ENCODE peak calls at places on chromosomes 3 and 15, in nine cellular contexts. P is cardiac muscle cell; N is mucosa of descending colon; C is MCF 10A; S is PC-3; D is CD4-positive, alpha-beta T cell; Z is heart right ventricle; T is dorsolateral prefrontal cortex; Y is WTC11. I is an unnamed sample.

GRCh38 chr3:134651347-134652041 is 672 bp upstream of the KY start:
- DNase-seq in T (no peak), N (no peak), Y (no peak), C (no peak), D (no peak), P (peak; percentile 45), S (no peak), Z (peak; percentile 55), I (no peak)

GRCh38 chr15:88497109-88497761 is 29.7 kb downstream of the MRPS11 start:
- DNase-seq in S (no peak), T (no peak), N (no peak), P (no peak), C (no peak), Z (peak; percentile 63), Y (no peak), D (no peak), I (no peak)

GRCh38 chr3:18779704-18780103 is 354.6 kb upstream of the SATB1 start:
- DNase-seq in P (no peak), N (no peak), Y (no peak), C (no peak), Z (no peak), S (no peak), T (no peak), D (no peak), I (no peak)

GRCh38 chr15:64905119-64905831 is 6.4 kb upstream of the ANKDD1A start:
- DNase-seq in S (no peak), C (peak; percentile 37), D (peak; percentile 69), Z (peak; percentile 87), Y (peak; percentile 95), T (peak; percentile 73), P (peak; percentile 83), N (peak; percentile 78), I (peak; percentile 83)

GRCh38 chr15:74345051-74345450 is 22.4 kb downstream of the CYP11A1 start:
- DNase-seq in D (no peak), T (no peak), Y (peak; percentile 8), Z (no peak), C (no peak), P (peak; percentile 46), S (no peak), N (no peak), I (no peak)

GRCh38 chr3:127886276-127886862 is 28.7 kb upstream of the KBTBD12 start:
- DNase-seq in Y (no peak), N (no peak), S (no peak), P (no peak), C (no peak), D (no peak), Z (no peak), T (no peak), I (no peak)

GRCh38 chr3:69088033-69088432 is 3.3 kb downstream of the ARL6IP5 start:
- DNase-seq in C (peak; percentile 61), N (no peak), T (no peak), P (peak; percentile 47), D (no peak), Y (no peak), S (peak; percentile 13), Z (no peak), I (no peak)

GRCh38 chr3:166663194-166663593 is 716.9 kb downstream of the ZBBX start:
- DNase-seq in D (no peak), C (peak; percentile 18), N (no peak), Y (no peak), T (no peak), Z (no peak), S (peak; percentile 88), P (no peak), I (no peak)

GRCh38 chr15:33701304-33701696 is 267.0 kb upstream of the CHRM5 start:
- DNase-seq in S (peak; percentile 26), C (peak; percentile 2), D (no peak), P (no peak), T (no peak), N (no peak), Y (no peak), Z (no peak), I (no peak)

GRCh38 chr15:33698128-33698527 is 270.2 kb upstream of the CHRM5 start:
- DNase-seq in Z (no peak), P (no peak), C (no peak), T (no peak), S (no peak), N (no peak), Y (no peak), D (no peak), I (no peak)

GRCh38 chr15:33700695-33701303 is 267.5 kb upstream of the CHRM5 start:
- DNase-seq in C (peak; percentile 79), T (peak; percentile 65), S (peak; percentile 84), N (peak; percentile 73), D (peak; percentile 45), P (peak; percentile 87), Y (peak; percentile 87), Z (peak; percentile 52), I (peak; percentile 78)

GRCh38 chr15:33699145-33699544 is 269.2 kb upstream of the CHRM5 start:
- DNase-seq in Z (no peak), D (no peak), C (no peak), N (no peak), Y (no peak), T (no peak), S (no peak), P (no peak), I (no peak)

DNA sequence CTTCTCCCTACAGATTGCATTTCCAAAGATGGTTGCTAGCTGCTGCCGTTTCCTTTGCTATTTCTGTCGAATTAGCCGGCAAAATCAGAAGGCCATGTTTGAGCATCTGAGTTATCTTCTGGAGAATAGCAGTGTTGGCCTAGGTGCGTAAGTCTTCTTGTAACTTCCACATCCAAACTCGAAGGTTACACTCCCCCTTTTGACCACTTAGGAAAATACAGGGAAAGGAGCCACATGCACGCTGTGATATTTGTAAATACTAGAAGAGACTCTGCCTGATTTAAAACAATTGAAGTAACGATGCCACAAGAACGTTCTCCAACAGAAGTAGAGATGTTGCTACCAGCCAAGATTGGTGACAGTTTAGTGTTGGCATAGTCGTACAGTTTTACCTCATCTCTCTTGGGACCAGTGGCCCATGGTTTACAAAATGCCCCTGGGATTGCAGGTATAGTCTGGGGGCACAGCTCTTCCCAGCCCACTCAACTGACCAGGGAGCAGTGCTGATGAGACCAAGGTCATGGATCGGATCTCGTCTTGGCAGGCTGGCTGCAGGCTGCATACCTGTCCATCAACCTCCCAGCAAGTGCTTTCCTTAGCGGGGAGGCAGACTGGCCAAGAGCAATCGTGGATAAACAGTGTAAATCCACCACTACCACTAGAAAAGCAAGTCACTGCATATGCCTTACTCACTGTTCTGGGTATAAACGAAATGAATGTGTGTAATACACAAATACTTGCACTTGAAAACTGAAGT is 268.4 kb upstream of the CHRM5 start:
- DNase-seq in N (no peak), P (peak; percentile 33), C (peak; percentile 7), D (no peak), T (no peak), Z (no peak), Y (no peak), S (peak; percentile 46), I (no peak)
- TF ChIP-seq CTCF in N (no peak), P (peak; percentile 35), C (peak; percentile 21), D (no peak), T (no peak), Z (no peak), Y (no peak), S (peak; percentile 50), I (peak; percentile 55)

GRCh38 chr15:70632079-70632850 is 131.1 kb downstream of the UACA start:
- DNase-seq in T (no peak), C (no peak), Y (no peak), S (peak; percentile 72), P (no peak), N (no peak), Z (no peak), D (no peak), I (no peak)

GRCh38 chr15:70635895-70636294 is 127.5 kb downstream of the UACA start:
- DNase-seq in N (no peak), P (no peak), S (no peak), D (no peak), Z (no peak), C (no peak), Y (no peak), T (no peak), I (no peak)

GRCh38 chr15:70632981-70633380 is 130.4 kb downstream of the UACA start:
- DNase-seq in D (no peak), P (no peak), Y (peak; percentile 42), T (no peak), S (peak; percentile 88), C (no peak), Z (no peak), N (no peak), I (no peak)

GRCh38 chr15:70633394-70633793 is 130.0 kb downstream of the UACA start:
- DNase-seq in S (peak; percentile 7), N (no peak), C (no peak), P (peak; percentile 73), D (no peak), Z (peak; percentile 19), T (no peak), Y (no peak), I (no peak)

DNA sequence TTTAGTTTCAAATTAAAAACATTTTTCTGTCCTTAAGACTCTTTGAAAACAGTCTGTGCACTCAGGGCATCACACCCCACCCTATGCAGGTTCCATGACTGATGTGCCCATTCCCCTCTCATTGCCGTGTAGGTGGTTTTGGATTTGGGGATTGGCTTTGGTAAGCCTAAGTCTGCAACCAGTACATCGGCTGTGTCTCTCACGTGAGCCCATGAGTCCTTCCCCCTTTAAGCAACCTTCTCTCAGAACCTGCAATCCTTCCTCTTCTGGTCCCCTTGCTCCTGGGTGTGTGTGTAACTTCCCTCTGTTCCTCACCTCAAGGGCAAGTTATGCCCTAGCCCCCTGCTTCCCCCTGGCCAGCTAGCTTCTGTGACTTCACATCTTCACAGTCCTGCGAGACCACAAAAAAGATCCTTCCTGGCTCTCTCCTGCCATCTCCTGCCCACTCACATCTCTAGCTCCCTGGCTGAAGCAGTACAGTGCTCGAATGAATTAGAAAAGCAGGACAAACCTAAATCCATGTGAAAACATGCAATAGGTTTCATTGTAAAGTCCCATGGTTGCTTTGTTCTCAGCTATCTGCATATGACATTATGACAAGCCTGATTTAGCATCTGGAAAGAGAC is 126.7 kb downstream of the UACA start:
- DNase-seq in T (no peak), P (peak; percentile 47), S (peak; percentile 52), Y (peak; percentile 25), D (no peak), Z (no peak), N (no peak), C (peak; percentile 21), I (no peak)
- TF ChIP-seq CTCF in T (peak; percentile 54), P (peak; percentile 52), S (peak; percentile 72), Y (no peak), D (no peak), Z (no peak), N (no peak), C (no peak), I (peak; percentile 51)

GRCh38 chr3:78986702-78987101 is 781.1 kb downstream of the ROBO1 start:
- DNase-seq in T (no peak), P (no peak), S (no peak), N (no peak), Z (no peak), C (no peak), Y (no peak), D (no peak), I (no peak)

GRCh38 chr3:78990164-78990563 is 777.6 kb downstream of the ROBO1 start:
- DNase-seq in T (no peak), Z (no peak), N (no peak), Y (no peak), D (no peak), P (no peak), C (no peak), S (no peak), I (no peak)

GRCh38 chr3:78991656-78992055 is 776.1 kb downstream of the ROBO1 start:
- DNase-seq in Y (no peak), S (no peak), D (no peak), P (no peak), Z (no peak), C (no peak), T (no peak), N (no peak), I (no peak)

GRCh38 chr3:78992400-78992799 is 775.4 kb downstream of the ROBO1 start:
- DNase-seq in D (no peak), Z (no peak), T (no peak), P (no peak), N (no peak), Y (no peak), S (peak; percentile 70), C (no peak), I (no peak)

GRCh38 chr3:78988324-78988723 is 779.5 kb downstream of the ROBO1 start:
- DNase-seq in Z (no peak), S (peak; percentile 51), C (peak; percentile 29), T (no peak), D (no peak), P (peak; percentile 38), Y (no peak), N (no peak), I (no peak)
- TF ChIP-seq CTCF in Z (no peak), S (peak; percentile 71), C (peak; percentile 49), T (peak; percentile 34), D (no peak), P (peak; percentile 42), Y (no peak), N (no peak), I (peak; percentile 65)

GRCh38 chr3:71088742-71089141 is 494.8 kb downstream of the FOXP1 start:
- DNase-seq in N (no peak), D (no peak), S (no peak), P (no peak), Z (no peak), C (no peak), Y (no peak), T (no peak), I (no peak)

GRCh38 chr3:71089271-71089670 is 494.3 kb downstream of the FOXP1 start:
- DNase-seq in S (peak; percentile 69), N (no peak), C (no peak), T (no peak), Y (no peak), P (no peak), D (no peak), Z (no peak), I (no peak)

GRCh38 chr3:71095511-71096305 is 487.8 kb downstream of the FOXP1 start:
- DNase-seq in C (no peak), N (no peak), S (no peak), T (no peak), P (peak; percentile 50), D (no peak), Y (no peak), Z (no peak), I (no peak)

GRCh38 chr3:71090207-71090606 is 493.3 kb downstream of the FOXP1 start:
- DNase-seq in Z (no peak), S (no peak), D (no peak), P (no peak), T (no peak), Y (no peak), C (no peak), N (no peak), I (no peak)

DNA sequence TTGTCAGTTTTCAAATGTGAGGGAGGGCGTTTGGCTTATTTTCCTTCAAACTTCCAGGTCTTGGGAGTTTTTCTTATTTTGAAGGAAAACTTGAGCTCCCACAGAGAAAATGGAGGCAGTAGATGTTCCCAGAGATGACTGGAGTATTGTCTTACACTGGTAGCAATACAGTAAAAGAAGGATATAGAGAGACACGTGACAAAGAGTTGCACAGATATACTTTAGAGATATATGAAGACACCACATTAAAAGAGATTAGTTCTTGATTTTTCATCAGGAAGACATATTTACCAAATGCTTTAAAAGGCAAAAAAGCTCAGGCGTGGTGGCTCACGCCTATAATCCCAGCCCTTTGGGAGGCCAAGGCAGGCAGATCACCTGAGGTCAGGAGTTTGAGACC is 490.9 kb downstream of the FOXP1 start:
- DNase-seq in T (no peak), Y (no peak), P (no peak), D (no peak), S (no peak), Z (no peak), N (no peak), C (no peak), I (no peak)
- TF ChIP-seq CTCF in T (no peak), Y (no peak), P (no peak), D (no peak), S (no peak), Z (no peak), N (no peak), C (no peak), I (no peak)

I was measured in type B pancreatic cell.